ENCODE peak calls at places on chromosome 15, in eight cellular contexts. W is left lung; E is suprapubic skin; Y is activated gamma-delta T cell treated with anti-CD3 and anti-CD28 coated beads, Interleukin-2, amount 50 U/mL, for 16 hours; H is nephron progenitor cell; F is fibroblast of the conjunctiva; N is PC-9; M is stimulated activated CD4-positive, alpha-beta T cell treated with anti-CD3 and anti-CD28 coated beads, Interleukin-2, amount 100 ng/mL, for 48 hours. A is an unnamed sample.

GRCh38 chr15:31228980-31229826 is 97.4 kb upstream of the KLF13 start:
- DNase-seq in F (no peak), Y (no peak), M (no peak), N (no peak), W (peak; percentile 77), H (no peak), E (no peak), A (no peak)

GRCh38 chr15:99485992-99486370 is 79.8 kb upstream of the MEF2A start:
- DNase-seq in E (no peak), W (no peak), M (no peak), N (no peak), F (no peak), H (no peak), Y (no peak), A (no peak)

GRCh38 chr15:64247906-64248541 is 85.2 kb upstream of the PPIB start:
- DNase-seq in M (no peak), E (no peak), N (peak; percentile 92), F (peak; percentile 83), H (no peak), Y (peak; percentile 14), W (no peak), A (peak; percentile 87)

GRCh38 chr15:73021139-73021621 is 31.1 kb upstream of the NEO1 start:
- DNase-seq in W (no peak), F (no peak), E (no peak), Y (no peak), M (no peak), H (peak; percentile 22), N (no peak), A (no peak)

GRCh38 chr15:65824031-65824743 is 32.1 kb upstream of the DENND4A start:
- DNase-seq in M (no peak), F (peak; percentile 33), Y (no peak), W (no peak), N (peak; percentile 35), H (peak; percentile 23), E (no peak), A (peak; percentile 39)

GRCh38 chr15:66789029-66790025 is 87.3 kb downstream of the SMAD6 start:
- DNase-seq in N (no peak), H (no peak), W (peak; percentile 66), Y (no peak), M (no peak), F (peak; percentile 79), E (peak; percentile 56), A (peak; percentile 51)

GRCh38 chr15:80605591-80606150 is 89.4 kb upstream of the ABHD17C start:
- DNase-seq in W (no peak), N (no peak), Y (no peak), M (no peak), F (no peak), E (no peak), H (no peak), A (no peak)

GRCh38 chr15:65396283-65396964 is 18.6 kb upstream of the IGDCC3 start:
- DNase-seq in Y (no peak), M (no peak), N (no peak), W (no peak), F (no peak), H (peak; percentile 45), E (no peak), A (no peak)

GRCh38 chr15:37837276-37837675 is 97.2 kb upstream of the TMCO5A start:
- DNase-seq in H (no peak), Y (no peak), E (no peak), F (no peak), N (no peak), W (no peak), M (no peak), A (peak; percentile 2)

GRCh38 chr15:65311760-65312159 is 7.3 kb downstream of the RNU5B-1 start:
- DNase-seq in M (no peak), N (no peak), H (no peak), E (no peak), Y (no peak), W (no peak), F (no peak), A (no peak)

GRCh38 chr15:64635486-64635815 is 139.9 kb downstream of the RBPMS2 start:
- DNase-seq in F (peak; percentile 57), M (no peak), E (no peak), Y (no peak), W (no peak), H (no peak), N (peak; percentile 56), A (peak; percentile 23)

GRCh38 chr15:67091073-67091965 is 25.9 kb downstream of the SMAD3 start:
- DNase-seq in M (peak; percentile 61), W (peak; percentile 72), H (no peak), N (peak; percentile 95), F (no peak), E (peak; percentile 77), Y (peak; percentile 63), A (peak; percentile 82)

GRCh38 chr15:79310985-79311900 is at the start of gene TMED3:
- DNase-seq in W (peak; percentile 83), F (peak; percentile 64), N (peak; percentile 72), Y (peak; percentile 59), H (peak; percentile 85), E (no peak), M (peak; percentile 73), A (peak; percentile 74)

GRCh38 chr15:91849749-91850161 is 3.8 kb upstream of the SLCO3A1 start:
- DNase-seq in H (no peak), F (peak; percentile 40), N (no peak), M (no peak), W (no peak), E (no peak), Y (no peak), A (peak; percentile 15)

GRCh38 chr15:75198560-75199346 is 2.9 kb upstream of the C15orf39 start:
- DNase-seq in F (no peak), H (no peak), M (no peak), W (no peak), Y (no peak), E (no peak), N (peak; percentile 61), A (no peak)

GRCh38 chr15:59830143-59830542 is 141.0 kb upstream of the BNIP2 start:
- DNase-seq in Y (no peak), H (no peak), M (no peak), W (no peak), F (no peak), E (no peak), N (peak; percentile 37), A (no peak)

GRCh38 chr15:98324341-98324970 is 323.9 kb upstream of the IGF1R start:
- DNase-seq in W (no peak), H (no peak), F (no peak), N (no peak), E (no peak), Y (no peak), M (no peak), A (no peak)

GRCh38 chr15:89361451-89362202 is 27.0 kb upstream of the POLG start:
- DNase-seq in M (peak; percentile 54), N (no peak), Y (peak; percentile 38), F (peak; percentile 18), W (peak; percentile 64), H (peak; percentile 94), E (no peak), A (no peak)

GRCh38 chr15:70100495-70101331 is 3.0 kb upstream of the TLE3 start:
- DNase-seq in E (peak; percentile 76), H (peak; percentile 71), W (peak; percentile 77), F (no peak), M (peak; percentile 52), N (no peak), Y (peak; percentile 46), A (no peak)

GRCh38 chr15:95557226-95558046 is 773.1 kb upstream of the NR2F2 start:
- DNase-seq in Y (no peak), W (no peak), H (peak; percentile 33), F (peak; percentile 76), M (no peak), E (no peak), N (peak; percentile 77), A (peak; percentile 75)

GRCh38 chr15:89494941-89495637 is 1.3 kb downstream of the RHCG start:
- DNase-seq in E (peak; percentile 21), W (no peak), M (peak; percentile 33), Y (no peak), F (no peak), N (no peak), H (peak; percentile 58), A (no peak)

GRCh38 chr15:70378126-70379031 is 280.7 kb upstream of the TLE3 start:
- DNase-seq in N (no peak), Y (no peak), W (no peak), F (no peak), M (no peak), H (no peak), E (peak; percentile 60), A (no peak)

GRCh38 chr15:40772014-40772413 is 2.2 kb downstream of the C15orf62 start:
- DNase-seq in Y (no peak), M (no peak), F (no peak), W (no peak), E (no peak), N (no peak), H (no peak), A (no peak)

GRCh38 chr15:25797035-25797434 is 66.1 kb downstream of the ATP10A start:
- DNase-seq in Y (no peak), F (no peak), W (no peak), N (no peak), M (no peak), E (no peak), H (no peak), A (no peak)

GRCh38 chr15:70835415-70835814 is 18.5 kb downstream of the LARP6 start:
- DNase-seq in F (no peak), E (peak; percentile 80), N (no peak), M (no peak), Y (no peak), W (no peak), H (no peak), A (no peak)

GRCh38 chr15:68653795-68654194 is 75.0 kb downstream of the CORO2B start:
- DNase-seq in H (no peak), F (no peak), N (no peak), W (no peak), M (no peak), E (no peak), Y (no peak), A (no peak)

GRCh38 chr15:75049392-75049791 is 26.0 kb downstream of the PPCDC start:
- DNase-seq in E (no peak), F (no peak), Y (no peak), M (no peak), N (no peak), H (no peak), W (peak; percentile 69), A (no peak)

GRCh38 chr15:25455244-25455643 is 16.4 kb upstream of the UBE3A start:
- DNase-seq in Y (no peak), M (no peak), N (no peak), F (no peak), E (no peak), H (no peak), W (no peak), A (no peak)

GRCh38 chr15:92196342-92196741 is 197.3 kb upstream of the ST8SIA2 start:
- DNase-seq in F (no peak), W (no peak), Y (no peak), M (no peak), E (no peak), H (no peak), N (no peak), A (no peak)

GRCh38 chr15:68614621-68615035 is 35.8 kb downstream of the CORO2B start:
- DNase-seq in N (no peak), W (no peak), M (no peak), F (no peak), E (no peak), Y (no peak), H (peak; percentile 59), A (no peak)

GRCh38 chr15:68700395-68701123 is 120.1 kb downstream of the ANP32A start:
- DNase-seq in M (no peak), H (peak; percentile 73), F (peak; percentile 6), E (no peak), N (no peak), Y (no peak), W (no peak), A (peak; percentile 35)

GRCh38 chr15:94206463-94207167 is 24.7 kb upstream of the MCTP2 start:
- DNase-seq in W (no peak), F (no peak), H (no peak), E (no peak), N (no peak), Y (no peak), M (peak; percentile 13), A (no peak)

GRCh38 chr15:80970658-80971057 is 19.0 kb downstream of the MESD start:
- DNase-seq in E (no peak), M (no peak), F (no peak), N (peak; percentile 74), W (no peak), H (no peak), Y (no peak), A (no peak)

GRCh38 chr15:79453446-79453845 is 21.3 kb downstream of the MINAR1 start:
- DNase-seq in H (no peak), F (no peak), W (no peak), M (no peak), Y (no peak), E (no peak), N (no peak), A (no peak)